ENCODE peak calls at places on chromosomes 6 and 20, in seven cellular contexts. A is HFF-Myc, N is choroid plexus epithelial cell, M is fibroblast of pulmonary artery, C is progenitor cell of endocrine pancreas, H is cardiac fibroblast, W is A549. Y is an unnamed sample.

GRCh38 chr6:35445691-35446090 is 6.4 kb upstream of the FANCE start:
- DNase-seq in A (no peak), N (peak; percentile 26), M (peak; percentile 36), C (no peak), H (peak; percentile 42), W (no peak), Y (no peak)

GRCh38 chr20:58668901-58669286 is 17.8 kb downstream of the STX16 start:
- DNase-seq in A (no peak), N (no peak), M (no peak), C (no peak), H (no peak), W (no peak), Y (no peak)

GRCh38 chr20:57474191-57474590 is 50.7 kb downstream of the CTCFL start:
- DNase-seq in A (no peak), N (no peak), M (no peak), C (no peak), H (no peak), W (no peak), Y (no peak)

GRCh38 chr6:36129889-36130671 is at the start of gene MAPK13:
- DNase-seq in A (no peak), N (peak; percentile 45), M (peak; percentile 29), C (peak; percentile 51), H (peak; percentile 66), W (no peak), Y (no peak)

GRCh38 chr6:92681401-92681800 is 738.0 kb downstream of the EPHA7 start:
- DNase-seq in A (no peak), N (no peak), M (no peak), C (no peak), H (no peak), W (no peak), Y (no peak)

GRCh38 chr20:36826556-36827244 is 49.2 kb upstream of the TLDC2 start:
- DNase-seq in A (no peak), N (no peak), M (no peak), C (no peak), H (no peak), W (no peak), Y (no peak)

GRCh38 chr20:57505991-57506390 is 18.9 kb downstream of the CTCFL start:
- DNase-seq in A (no peak), N (no peak), M (no peak), C (no peak), H (no peak), W (no peak), Y (no peak)

GRCh38 chr6:81847866-81848265 is 95.4 kb upstream of the TENT5A start:
- DNase-seq in A (no peak), N (no peak), M (no peak), C (no peak), H (no peak), W (no peak), Y (no peak)

GRCh38 chr6:16238057-16238657 is at the start of gene GMPR:
- DNase-seq in A (no peak), N (peak; percentile 64), M (peak; percentile 59), C (peak; percentile 41), H (peak; percentile 29), W (no peak), Y (no peak)

GRCh38 chr6:80341330-80341729 is 234.9 kb downstream of the BCKDHB start:
- DNase-seq in A (no peak), N (peak; percentile 76), M (peak; percentile 20), C (no peak), H (peak; percentile 60), W (no peak), Y (no peak)

GRCh38 chr6:80690611-80691090 is 584.2 kb downstream of the BCKDHB start:
- DNase-seq in A (no peak), N (no peak), M (peak; percentile 11), C (no peak), H (no peak), W (no peak), Y (peak; percentile 49)

GRCh38 chr6:134714679-134715078 is 235.2 kb downstream of the ALDH8A1 start:
- DNase-seq in A (peak; percentile 38), N (peak; percentile 88), M (peak; percentile 40), C (no peak), H (peak; percentile 68), W (no peak), Y (no peak)

GRCh38 chr6:87870606-87871005 is 168.6 kb upstream of the AKIRIN2 start:
- DNase-seq in A (no peak), N (peak; percentile 58), M (peak; percentile 2), C (no peak), H (peak; percentile 19), W (no peak), Y (no peak)

DNA sequence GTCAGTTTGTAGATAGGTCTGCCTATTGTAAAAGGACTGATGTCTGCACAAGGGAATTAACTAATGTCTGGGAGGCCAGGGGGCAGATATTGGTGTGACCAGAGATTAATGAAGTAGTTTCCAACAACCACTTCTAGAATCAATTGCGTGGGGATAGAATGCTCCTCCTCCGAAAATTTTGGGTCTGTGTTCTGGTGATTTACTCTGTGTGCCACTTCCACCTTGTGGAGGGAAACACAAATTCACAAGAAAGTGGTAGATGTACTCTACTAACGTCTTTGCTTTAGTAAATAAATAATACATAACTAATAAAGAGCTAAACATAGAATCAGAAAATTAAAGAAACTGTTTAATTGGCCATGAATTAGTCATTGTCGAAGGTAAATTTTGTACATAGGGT is 25.5 kb downstream of the TMEM14A start:
- DNase-seq in A (no peak), N (no peak), M (no peak), C (no peak), H (no peak), W (no peak), Y (no peak)
- TF ChIP-seq CTCF in A (no peak), N (no peak), M (no peak), C (no peak), H (no peak), W (no peak), Y (no peak)

DNA sequence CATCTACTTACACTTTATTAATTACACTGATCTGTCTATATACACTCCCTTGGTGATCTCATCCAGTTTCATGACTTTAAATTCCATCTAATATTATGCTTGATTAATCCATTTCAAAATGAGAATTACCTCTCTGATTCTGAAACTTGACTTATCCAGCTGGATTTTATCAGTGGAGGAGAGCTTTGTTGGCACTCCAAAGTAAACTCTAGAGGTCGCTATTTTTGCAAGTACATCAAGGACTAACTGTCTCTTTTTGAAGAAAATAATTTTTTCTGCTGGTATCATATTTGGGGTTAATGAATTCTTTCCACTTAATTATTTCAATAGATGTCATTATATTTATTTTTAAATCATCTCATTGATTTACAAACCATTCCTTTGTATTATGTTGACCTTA is 630.3 kb upstream of the MAN1A1 start:
- DNase-seq in A (no peak), N (peak; percentile 5), M (peak; percentile 12), C (no peak), H (peak; percentile 29), W (no peak), Y (no peak)
- TF ChIP-seq CTCF in A (no peak), N (no peak), M (peak; percentile 36), C (peak; percentile 41), H (peak; percentile 37), W (no peak), Y (peak; percentile 31)

GRCh38 chr20:23021541-23021940 is 13.6 kb upstream of the SSTR4 start:
- DNase-seq in A (no peak), N (no peak), M (no peak), C (no peak), H (no peak), W (no peak), Y (no peak)
- TF ChIP-seq CTCF in A (no peak), N (no peak), M (no peak), C (no peak), H (no peak), W (no peak), Y (no peak)

GRCh38 chr6:170249817-170250216 is 41.1 kb downstream of the DLL1 start:
- DNase-seq in A (no peak), N (no peak), M (no peak), C (no peak), H (no peak), W (no peak), Y (no peak)
- TF ChIP-seq CTCF in A (no peak), N (no peak), M (no peak), C (no peak), H (no peak), W (no peak), Y (no peak)

GRCh38 chr20:13322198-13322597 is 101.1 kb downstream of the ISM1 start:
- DNase-seq in A (no peak), N (no peak), M (no peak), C (no peak), H (no peak), W (no peak), Y (no peak)

GRCh38 chr20:13322621-13323020 is 101.5 kb downstream of the ISM1 start:
- DNase-seq in A (no peak), N (no peak), M (no peak), C (no peak), H (no peak), W (no peak), Y (no peak)

GRCh38 chr20:13321416-13321815 is 100.3 kb downstream of the ISM1 start:
- DNase-seq in A (no peak), N (no peak), M (no peak), C (no peak), H (no peak), W (no peak), Y (no peak)

GRCh38 chr20:13325796-13326340 is 104.8 kb downstream of the ISM1 start:
- DNase-seq in A (no peak), N (no peak), M (no peak), C (no peak), H (no peak), W (no peak), Y (no peak)

GRCh38 chr20:13325033-13325432 is 104.0 kb downstream of the ISM1 start:
- DNase-seq in A (no peak), N (peak; percentile 61), M (peak; percentile 45), C (no peak), H (peak; percentile 46), W (peak; percentile 33), Y (no peak)
- TF ChIP-seq CTCF in A (peak; percentile 73), N (peak; percentile 79), M (peak; percentile 62), C (peak; percentile 39), H (peak; percentile 55), W (peak; percentile 74), Y (peak; percentile 54)

GRCh38 chr6:113122060-113122459 is 735.1 kb upstream of the MARCKS start:
- DNase-seq in A (peak; percentile 83), N (peak; percentile 95), M (peak; percentile 91), C (no peak), H (peak; percentile 95), W (peak; percentile 46), Y (peak; percentile 38)
- TF ChIP-seq CTCF in A (peak; percentile 42), N (peak; percentile 60), M (peak; percentile 47), C (no peak), H (peak; percentile 41), W (peak; percentile 37), Y (peak; percentile 12)

GRCh38 chr6:139756381-139756780 is 381.9 kb upstream of the CITED2 start:
- DNase-seq in A (no peak), N (no peak), M (no peak), C (no peak), H (no peak), W (no peak), Y (no peak)

GRCh38 chr6:139752086-139752485 is 377.6 kb upstream of the CITED2 start:
- DNase-seq in A (no peak), N (no peak), M (no peak), C (no peak), H (no peak), W (no peak), Y (no peak)

GRCh38 chr6:139757766-139758655 is 383.6 kb upstream of the CITED2 start:
- DNase-seq in A (no peak), N (peak; percentile 89), M (peak; percentile 78), C (no peak), H (peak; percentile 78), W (no peak), Y (no peak)

GRCh38 chr6:139753198-139753861 is 378.9 kb upstream of the CITED2 start:
- DNase-seq in A (no peak), N (peak; percentile 84), M (peak; percentile 80), C (no peak), H (peak; percentile 75), W (no peak), Y (no peak)

GRCh38 chr6:139754898-139755754 is 380.7 kb upstream of the CITED2 start:
- DNase-seq in A (no peak), N (no peak), M (no peak), C (no peak), H (no peak), W (no peak), Y (no peak)
- TF ChIP-seq CTCF in A (no peak), N (no peak), M (no peak), C (no peak), H (no peak), W (no peak), Y (no peak)

Y was measured in AG09319.